ENCODE peak calls at places on chromosomes 12 and 14, in seven cellular contexts. H is Panc1, C is SK-N-SH, T is endothelial cell of umbilical vein, V is K562, Q is GM23338, D is sigmoid colon. S is an unnamed sample.

GRCh38 chr12:14777271-14777670 is 26.0 kb downstream of the WBP11 start:
- DNase-seq in H (no peak), C (no peak), T (no peak), V (no peak), Q (no peak), D (no peak), S (no peak)

GRCh38 chr14:58637391-58638230 is at the start of gene DACT1:
- DNase-seq in H (no peak), C (peak; percentile 82), T (peak; percentile 67), V (peak; percentile 64), Q (peak; percentile 93), D (peak; percentile 84), S (no peak)

GRCh38 chr12:22230280-22230794 is 104.2 kb downstream of the ST8SIA1 start:
- DNase-seq in H (no peak), C (no peak), T (no peak), V (no peak), Q (no peak), D (no peak), S (no peak)

GRCh38 chr12:79934309-79935020 is 432 bp downstream of the PPP1R12A start:
- DNase-seq in H (no peak), C (peak; percentile 67), T (no peak), V (peak; percentile 55), Q (peak; percentile 74), D (peak; percentile 85), S (peak; percentile 36)

GRCh38 chr12:67471810-67472209 is 176.7 kb upstream of the DYRK2 start:
- DNase-seq in H (no peak), C (no peak), T (no peak), V (no peak), Q (no peak), D (no peak), S (no peak)

GRCh38 chr14:105445290-105445689 is 25.7 kb downstream of the MTA1 start:
- DNase-seq in H (no peak), C (no peak), T (no peak), V (no peak), Q (no peak), D (no peak), S (no peak)

GRCh38 chr14:104111301-104112112 is 26.0 kb downstream of the ASPG start:
- DNase-seq in H (no peak), C (no peak), T (no peak), V (no peak), Q (no peak), D (no peak), S (no peak)

GRCh38 chr14:93943930-93944329 is 16.8 kb downstream of the FAM181A start:
- DNase-seq in H (no peak), C (no peak), T (no peak), V (no peak), Q (no peak), D (no peak), S (no peak)

GRCh38 chr12:128075332-128075731 is 191.6 kb upstream of the TMEM132C start:
- DNase-seq in H (no peak), C (no peak), T (no peak), V (no peak), Q (no peak), D (no peak), S (no peak)

GRCh38 chr12:63078911-63079310 is 72.1 kb downstream of the AVPR1A start:
- DNase-seq in H (no peak), C (no peak), T (no peak), V (no peak), Q (no peak), D (no peak), S (no peak)

GRCh38 chr14:23557946-23558345 is 1.9 kb downstream of the THTPA start:
- DNase-seq in H (no peak), C (no peak), T (no peak), V (no peak), Q (no peak), D (no peak), S (no peak)

GRCh38 chr12:56634242-56634836 is 4.2 kb upstream of the BAZ2A start:
- DNase-seq in H (no peak), C (peak; percentile 45), T (peak; percentile 23), V (peak; percentile 77), Q (peak; percentile 95), D (no peak), S (no peak)

GRCh38 chr14:50520947-50521815 is 11.2 kb downstream of the MAP4K5 start:
- DNase-seq in H (peak; percentile 69), C (no peak), T (peak; percentile 92), V (peak; percentile 10), Q (no peak), D (no peak), S (no peak)

GRCh38 chr14:61280092-61280525 is 1.0 kb downstream of the TMEM30B start:
- DNase-seq in H (no peak), C (peak; percentile 23), T (no peak), V (no peak), Q (no peak), D (no peak), S (no peak)

GRCh38 chr12:26767865-26768264 is 65.1 kb downstream of the ITPR2 start:
- DNase-seq in H (no peak), C (no peak), T (no peak), V (no peak), Q (no peak), D (no peak), S (no peak)

GRCh38 chr12:34294137-34294536 is 271.8 kb downstream of the ALG10 start:
- DNase-seq in H (no peak), C (no peak), T (no peak), V (no peak), Q (no peak), D (no peak), S (no peak)

GRCh38 chr14:99272669-99273024 is 650 bp upstream of the BCL11B start:
- DNase-seq in H (no peak), C (no peak), T (no peak), V (no peak), Q (no peak), D (no peak), S (no peak)

GRCh38 chr14:20489093-20489994 is 16.0 kb upstream of the RNASE10 start:
- DNase-seq in H (no peak), C (no peak), T (no peak), V (no peak), Q (no peak), D (no peak), S (peak; percentile 89)

GRCh38 chr12:56991319-56991906 is 14.9 kb downstream of the ZBTB39 start:
- DNase-seq in H (no peak), C (no peak), T (peak; percentile 77), V (no peak), Q (no peak), D (peak; percentile 78), S (peak; percentile 53)

GRCh38 chr12:68224613-68225285 is 861 bp downstream of the IL26 start:
- DNase-seq in H (no peak), C (no peak), T (peak; percentile 33), V (no peak), Q (no peak), D (no peak), S (no peak)

GRCh38 chr12:111180830-111181726 is 187.8 kb downstream of the PHETA1 start:
- DNase-seq in H (no peak), C (peak; percentile 83), T (no peak), V (no peak), Q (no peak), D (peak; percentile 86), S (peak; percentile 98)
- TF ChIP-seq POLR2AphosphoS5 in H (no peak), C (no peak), T (no peak), V (no peak), Q (no peak), D (no peak), S (peak; percentile 96)

GRCh38 chr12:78887008-78887407 is 22.4 kb downstream of the SYT1 start:
- DNase-seq in H (peak; percentile 79), C (no peak), T (peak; percentile 73), V (no peak), Q (no peak), D (no peak), S (no peak)

GRCh38 chr12:78885466-78885865 is 20.9 kb downstream of the SYT1 start:
- DNase-seq in H (no peak), C (no peak), T (no peak), V (no peak), Q (peak; percentile 64), D (no peak), S (no peak)

GRCh38 chr12:78891646-78892353 is 27.2 kb downstream of the SYT1 start:
- DNase-seq in H (no peak), C (no peak), T (no peak), V (no peak), Q (no peak), D (no peak), S (no peak)

GRCh38 chr12:78887444-78887843 is 22.9 kb downstream of the SYT1 start:
- DNase-seq in H (no peak), C (no peak), T (no peak), V (no peak), Q (no peak), D (no peak), S (no peak)

GRCh38 chr12:78888583-78888982 is 24.0 kb downstream of the SYT1 start:
- DNase-seq in H (no peak), C (no peak), T (no peak), V (no peak), Q (peak; percentile 30), D (no peak), S (no peak)
- H3K4me3 ChIP-seq in H (no peak overlapping the region), C (no peak overlapping the region), T (no peak overlapping the region), V (no peak overlapping the region), Q (no peak overlapping the region), D (no peak overlapping the region), S (no peak overlapping the region)

DNA sequence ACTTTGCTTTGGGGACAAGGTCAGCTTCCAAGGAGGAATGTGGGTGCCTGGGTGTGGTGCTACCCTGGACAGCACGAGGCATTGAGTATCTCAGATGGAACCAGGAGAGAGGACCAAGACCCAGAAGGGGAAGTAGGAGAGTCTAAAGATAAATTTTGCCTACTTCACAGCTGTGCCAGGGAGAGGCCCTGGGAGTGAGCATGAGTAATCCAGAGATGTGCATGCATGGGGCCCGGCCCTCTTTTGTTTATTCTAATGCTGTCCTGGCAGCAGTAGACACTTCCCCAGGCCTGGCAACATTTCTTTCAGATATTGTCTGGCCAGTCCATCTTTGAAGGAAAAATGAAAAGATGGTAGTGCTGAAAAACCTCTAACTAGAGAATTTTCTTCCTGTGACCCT is 49.5 kb upstream of the GNPNAT1 start:
- DNase-seq in H (no peak), C (no peak), T (no peak), V (no peak), Q (no peak), D (peak; percentile 74), S (no peak)
- TF ChIP-seq CTCF in H (no peak), C (no peak), T (no peak), V (no peak), Q (no peak), D (no peak), S (no peak)

GRCh38 chr14:22536853-22537338 is 52.1 kb downstream of the DAD1 start:
- DNase-seq in H (peak; percentile 61), C (no peak), T (peak; percentile 98), V (peak; percentile 78), Q (no peak), D (peak; percentile 86), S (no peak)
- TF ChIP-seq POLR2AphosphoS5 in H (no peak), C (peak; percentile 54), T (peak; percentile 78), V (no peak), Q (no peak), D (peak; percentile 69), S (no peak)

GRCh38 chr12:4911316-4911994 is 1.8 kb downstream of the KCNA1 start:
- DNase-seq in H (no peak), C (no peak), T (no peak), V (no peak), Q (peak; percentile 32), D (peak; percentile 67), S (no peak)
- H3K4me3 ChIP-seq in H (no peak overlapping the region), C (no peak overlapping the region), T (no peak overlapping the region), V (no peak overlapping the region), Q (peak overlapping the region; percentile 76), D (peak overlapping the region; percentile 37), S (no peak overlapping the region)